ENCODE peak calls at places on chromosome 3, in six cellular contexts. S is hypothalamus; T is HTR-8/SVneo; P is NCI-H2081; Y is epithelial cell of esophagus; L is NK-92 treated with Interleukin-12 subunit alpha and Interleukin-12 subunit beta, amount 100 ng/mL, for 24 hours. Q is an unnamed sample.

GRCh38 chr3:99810403-99810802 is 7.3 kb upstream of the CMSS1 start:
- DNase-seq in S (no peak), T (no peak), P (no peak), Y (no peak), L (no peak), Q (no peak)

GRCh38 chr3:177777699-177778098 is 580.4 kb upstream of the TBL1XR1 start:
- DNase-seq in S (peak; percentile 31), T (peak; percentile 36), P (peak; percentile 86), Y (peak; percentile 79), L (no peak), Q (peak; percentile 17)

GRCh38 chr3:159260049-159260662 is 458.3 kb downstream of the MFSD1 start:
- DNase-seq in S (peak; percentile 2), T (peak; percentile 36), P (peak; percentile 71), Y (peak; percentile 74), L (no peak), Q (peak; percentile 25)

GRCh38 chr3:182789371-182789770 is 3.9 kb upstream of the ATP11B start:
- DNase-seq in S (no peak), T (no peak), P (no peak), Y (peak; percentile 6), L (no peak), Q (no peak)

GRCh38 chr3:30893678-30894325 is 659 bp downstream of the GADL1 start:
- DNase-seq in S (no peak), T (no peak), P (no peak), Y (no peak), L (no peak), Q (no peak)

GRCh38 chr3:42660898-42661297 is 7.4 kb downstream of the ZBTB47 start:
- DNase-seq in S (no peak), T (no peak), P (no peak), Y (peak; percentile 48), L (no peak), Q (no peak)

GRCh38 chr3:98563661-98564281 is 29.6 kb downstream of the CPOX start:
- DNase-seq in S (no peak), T (peak; percentile 17), P (no peak), Y (peak; percentile 76), L (no peak), Q (no peak)

GRCh38 chr3:105944281-105944680 is 75.5 kb upstream of the CBLB start:
- DNase-seq in S (no peak), T (no peak), P (no peak), Y (peak; percentile 52), L (no peak), Q (no peak)

GRCh38 chr3:63588897-63589296 is 63.6 kb upstream of the SNTN start:
- DNase-seq in S (no peak), T (no peak), P (peak; percentile 5), Y (no peak), L (no peak), Q (no peak)

GRCh38 chr3:48014358-48014757 is 1.9 kb downstream of the MAP4 start:
- DNase-seq in S (no peak), T (no peak), P (no peak), Y (no peak), L (no peak), Q (no peak)

GRCh38 chr3:17137321-17137826 is 252.6 kb downstream of the PLCL2 start:
- DNase-seq in S (no peak), T (no peak), P (no peak), Y (no peak), L (no peak), Q (no peak)

GRCh38 chr3:190514163-190515153 is 573 bp downstream of the IL1RAP start:
- DNase-seq in S (peak; percentile 40), T (no peak), P (no peak), Y (peak; percentile 64), L (no peak), Q (no peak)

GRCh38 chr3:190566043-190566933 is 52.4 kb downstream of the IL1RAP start:
- DNase-seq in S (peak; percentile 11), T (peak; percentile 84), P (no peak), Y (peak; percentile 100), L (peak; percentile 46), Q (no peak)

GRCh38 chr3:99999541-99999940 is 114.8 kb downstream of the FILIP1L start:
- DNase-seq in S (no peak), T (no peak), P (no peak), Y (peak; percentile 56), L (no peak), Q (no peak)

GRCh38 chr3:73796382-73796781 is 171.6 kb upstream of the PDZRN3 start:
- DNase-seq in S (no peak), T (no peak), P (peak; percentile 53), Y (no peak), L (no peak), Q (no peak)

GRCh38 chr3:56219894-56220805 is 248.1 kb downstream of the ERC2 start:
- DNase-seq in S (no peak), T (no peak), P (no peak), Y (no peak), L (no peak), Q (no peak)

GRCh38 chr3:62414786-62415185 is 41.4 kb upstream of the FEZF2 start:
- DNase-seq in S (no peak), T (no peak), P (no peak), Y (no peak), L (no peak), Q (no peak)

GRCh38 chr3:17846466-17846865 is 104.0 kb upstream of the TBC1D5 start:
- DNase-seq in S (no peak), T (no peak), P (no peak), Y (no peak), L (no peak), Q (no peak)

GRCh38 chr3:188812198-188812597 is 359.6 kb upstream of the TPRG1 start:
- DNase-seq in S (no peak), T (no peak), P (no peak), Y (no peak), L (no peak), Q (no peak)

GRCh38 chr3:70352215-70352614 is 39.8 kb upstream of the MDFIC2 start:
- DNase-seq in S (no peak), T (no peak), P (no peak), Y (no peak), L (no peak), Q (no peak)

GRCh38 chr3:25266677-25267076 is 161.4 kb upstream of the RARB start:
- DNase-seq in S (no peak), T (no peak), P (no peak), Y (no peak), L (no peak), Q (no peak)

GRCh38 chr3:158471639-158472294 is 99.2 kb upstream of the MLF1 start:
- DNase-seq in S (no peak), T (peak; percentile 2), P (no peak), Y (peak; percentile 20), L (no peak), Q (no peak)

GRCh38 chr3:44072601-44073540 is 168.8 kb upstream of the TOPAZ1 start:
- DNase-seq in S (no peak), T (no peak), P (no peak), Y (no peak), L (no peak), Q (no peak)

GRCh38 chr3:196553551-196553950 is 14.8 kb downstream of the WDR53 start:
- DNase-seq in S (no peak), T (no peak), P (no peak), Y (no peak), L (no peak), Q (no peak)

GRCh38 chr3:52270252-52270754 is 8.1 kb downstream of the WDR82 start:
- DNase-seq in S (no peak), T (no peak), P (no peak), Y (no peak), L (no peak), Q (no peak)

GRCh38 chr3:46966811-46967210 is 9.7 kb downstream of the CCDC12 start:
- DNase-seq in S (no peak), T (no peak), P (no peak), Y (no peak), L (no peak), Q (no peak)

GRCh38 chr3:29826712-29827111 is 545.8 kb downstream of the RBMS3 start:
- DNase-seq in S (no peak), T (no peak), P (no peak), Y (no peak), L (no peak), Q (no peak)

GRCh38 chr3:103136621-103137020 is 701.8 kb downstream of the ZPLD1 start:
- DNase-seq in S (no peak), T (no peak), P (no peak), Y (no peak), L (no peak), Q (no peak)

GRCh38 chr3:102745881-102746280 is 311.1 kb downstream of the ZPLD1 start:
- DNase-seq in S (no peak), T (no peak), P (peak; percentile 39), Y (peak; percentile 17), L (no peak), Q (no peak)

GRCh38 chr3:4340411-4341335 is 37.5 kb downstream of the SETMAR start:
- DNase-seq in S (no peak), T (no peak), P (no peak), Y (no peak), L (no peak), Q (no peak)

GRCh38 chr3:62142696-62143095 is 230.7 kb downstream of the FEZF2 start:
- DNase-seq in S (no peak), T (no peak), P (no peak), Y (no peak), L (no peak), Q (no peak)

GRCh38 chr3:13874891-13875290 is 5.0 kb downstream of the WNT7A start:
- DNase-seq in S (peak; percentile 53), T (no peak), P (no peak), Y (no peak), L (no peak), Q (no peak)

GRCh38 chr3:78274475-78275065 is 1234.7 kb downstream of the ROBO2 start:
- DNase-seq in S (no peak), T (no peak), P (no peak), Y (no peak), L (no peak), Q (no peak)

Q was measured in NCI-H446.